ENCODE peak calls at places on chromosomes 3 and 15, in eight cellular contexts. P, M, I, Q, O, L, B and J are unnamed samples.

GRCh38 chr3:112767177-112767576 is 79.5 kb downstream of the CD200R1L start:
- DNase-seq in O (no peak), B (no peak), I (no peak), M (no peak), Q (no peak), P (no peak), L (no peak), J (no peak)

GRCh38 chr15:79218588-79219200 is 63.8 kb upstream of the ANKRD34C start:
- DNase-seq in B (peak), I (peak), Q (no peak), M (no peak), O (no peak), L (no peak), P (no peak), J (no peak)

GRCh38 chr3:134607054-134608022 is 43.5 kb downstream of the KY start:
- DNase-seq in M (no peak), L (no peak), I (no peak), O (no peak), P (no peak), B (no peak), Q (no peak), J (no peak)

GRCh38 chr3:23602895-23603443 is 202.8 kb upstream of the UBE2E1 start:
- DNase-seq in L (no peak), P (no peak), B (no peak), Q (no peak), I (no peak), O (no peak), M (no peak), J (no peak)

GRCh38 chr3:105513886-105514285 is 147.2 kb downstream of the ALCAM start:
- DNase-seq in P (no peak), Q (no peak), O (no peak), B (peak), L (no peak), M (no peak), I (no peak), J (no peak)

GRCh38 chr3:133570139-133570936 is 3.1 kb upstream of the CDV3 start:
- DNase-seq in L (no peak), B (peak), I (no peak), Q (no peak), O (no peak), M (no peak), P (no peak), J (no peak)

GRCh38 chr15:51227967-51228783 is 110.2 kb downstream of the CYP19A1 start:
- DNase-seq in Q (no peak), L (no peak), B (peak), O (no peak), M (no peak), I (peak), P (peak), J (no peak)

GRCh38 chr15:53869044-53869805 is 109.0 kb upstream of the UNC13C start:
- DNase-seq in B (no peak), Q (no peak), I (peak), M (no peak), L (no peak), O (no peak), P (no peak), J (no peak)

GRCh38 chr15:92391640-92392039 is 2.0 kb upstream of the ST8SIA2 start:
- DNase-seq in P (peak), M (no peak), B (peak), Q (no peak), O (no peak), L (no peak), I (peak), J (no peak)

GRCh38 chr15:28101983-28102441 is 2.9 kb upstream of the OCA2 start:
- DNase-seq in P (no peak), M (no peak), Q (no peak), O (no peak), I (no peak), B (no peak), L (no peak), J (no peak)

GRCh38 chr3:135103913-135104312 is 308.9 kb downstream of the EPHB1 start:
- DNase-seq in L (no peak), O (no peak), I (no peak), B (no peak), M (no peak), P (no peak), Q (no peak), J (no peak)

GRCh38 chr3:64642327-64643151 is 45.3 kb downstream of the ADAMTS9 start:
- DNase-seq in M (no peak), O (no peak), Q (no peak), I (no peak), L (no peak), P (no peak), B (no peak), J (no peak)

GRCh38 chr3:11096266-11097135 is 57.8 kb upstream of the HRH1 start:
- DNase-seq in I (peak), O (no peak), M (peak), P (peak), Q (peak), B (peak), L (peak), J (no peak)

GRCh38 chr15:60471314-60471713 is 7.6 kb downstream of the ICE2 start:
- DNase-seq in Q (no peak), L (no peak), I (no peak), M (no peak), P (no peak), O (no peak), B (peak), J (peak)

GRCh38 chr15:48426941-48427340 is 95.7 kb downstream of the DUT start:
- DNase-seq in I (no peak), O (no peak), L (no peak), P (no peak), B (no peak), Q (no peak), M (no peak), J (no peak)

GRCh38 chr3:94115482-94115881 is 52.6 kb downstream of the NSUN3 start:
- DNase-seq in B (peak), I (peak), M (no peak), Q (no peak), L (no peak), P (no peak), O (no peak), J (peak)

GRCh38 chr3:60809857-60810256 is 441.4 kb downstream of the FHIT start:
- DNase-seq in L (no peak), B (peak), M (no peak), I (peak), Q (no peak), O (no peak), P (no peak), J (no peak)

GRCh38 chr15:78130466-78131294 is 565 bp downstream of the CIB2 start:
- DNase-seq in B (no peak), O (no peak), L (no peak), Q (peak), I (no peak), P (no peak), M (no peak), J (no peak)

GRCh38 chr3:99878005-99878404 is 60.3 kb downstream of the CMSS1 start:
- DNase-seq in P (no peak), I (no peak), L (no peak), B (peak), M (no peak), O (no peak), Q (no peak), J (no peak)

GRCh38 chr3:116053017-116053416 is 392.3 kb downstream of the LSAMP start:
- DNase-seq in B (no peak), L (no peak), P (no peak), O (no peak), Q (no peak), M (no peak), I (no peak), J (no peak)

GRCh38 chr3:150729682-150730360 is 26.1 kb upstream of the ERICH6 start:
- DNase-seq in Q (no peak), M (no peak), I (no peak), O (no peak), L (no peak), P (no peak), B (no peak), J (no peak)

GRCh38 chr15:34122771-34123183 is 20.9 kb downstream of the PGBD4 start:
- DNase-seq in Q (no peak), L (no peak), I (peak), B (peak), M (no peak), O (no peak), P (no peak), J (no peak)

GRCh38 chr3:97793415-97794019 is 28.3 kb upstream of the CRYBG3 start:
- DNase-seq in M (no peak), P (peak), L (no peak), I (peak), O (no peak), Q (no peak), B (peak), J (peak)